ENCODE peak calls at places on chromosomes 1 and 21, in six cellular contexts. I, L, P, S, N and C are unnamed samples.

GRCh38 chr1:43540653-43541071 is 10.0 kb downstream of the PTPRF start:
- DNase-seq in I (no peak), P (no peak), N (peak; percentile 70), S (no peak), L (no peak), C (no peak)

GRCh38 chr1:27744556-27744955 is 18.8 kb downstream of the FAM76A start:
- DNase-seq in S (no peak), I (no peak), P (no peak), N (no peak), L (no peak), C (no peak)

GRCh38 chr1:19463204-19463803 is 22.0 kb downstream of the CAPZB start:
- DNase-seq in N (no peak), S (no peak), P (no peak), I (no peak), L (no peak), C (no peak)

GRCh38 chr21:37071561-37072238 is 1.2 kb downstream of the PIGP start:
- DNase-seq in L (peak; percentile 45), I (no peak), S (peak; percentile 77), N (peak; percentile 89), P (no peak), C (no peak)

GRCh38 chr1:66435541-66435940 is 98.4 kb upstream of the SGIP1 start:
- DNase-seq in S (no peak), N (no peak), L (no peak), P (no peak), I (no peak), C (no peak)

GRCh38 chr1:156490401-156491032 is 10.1 kb downstream of the MEF2D start:
- DNase-seq in S (no peak), L (no peak), N (no peak), I (peak; percentile 81), P (no peak), C (no peak)

GRCh38 chr1:88061106-88061829 is 622.8 kb upstream of the PKN2 start:
- DNase-seq in P (no peak), I (peak; percentile 62), L (peak; percentile 57), S (peak; percentile 70), N (peak; percentile 68), C (no peak)

GRCh38 chr1:46411010-46411405 is 16.9 kb downstream of the FAAH start:
- DNase-seq in L (no peak), I (no peak), P (no peak), N (no peak), S (no peak), C (no peak)

GRCh38 chr1:245842106-245842505 is 665.0 kb downstream of the SMYD3 start:
- DNase-seq in L (no peak), S (no peak), N (no peak), P (no peak), I (no peak), C (no peak)

GRCh38 chr1:226967665-226968064 is 27.6 kb downstream of the COQ8A start:
- DNase-seq in N (no peak), L (no peak), I (no peak), S (peak; percentile 66), P (no peak), C (no peak)

GRCh38 chr21:14889080-14889805 is 175.6 kb downstream of the NRIP1 start:
- DNase-seq in N (peak; percentile 81), S (peak; percentile 71), L (peak; percentile 87), I (no peak), P (no peak), C (no peak)

GRCh38 chr1:60041783-60042182 is 31.8 kb downstream of the C1orf87 start:
- DNase-seq in N (no peak), I (no peak), P (no peak), L (no peak), S (no peak), C (no peak)

GRCh38 chr1:167501513-167502191 is 16.7 kb downstream of the CD247 start:
- DNase-seq in N (no peak), P (no peak), L (no peak), I (no peak), S (no peak), C (no peak)

GRCh38 chr1:230233786-230234185 is 166.7 kb downstream of the GALNT2 start:
- DNase-seq in S (no peak), L (no peak), I (no peak), N (no peak), P (no peak), C (no peak)

GRCh38 chr1:153957744-153958110 is 685 bp downstream of the CRTC2 start:
- DNase-seq in L (no peak), S (no peak), P (no peak), N (peak; percentile 38), I (no peak), C (no peak)

GRCh38 chr1:63991685-63992084 is 211.7 kb upstream of the UBE2U start:
- DNase-seq in N (no peak), I (no peak), P (no peak), S (no peak), L (no peak), C (no peak)

GRCh38 chr1:206430031-206430983 is 40.0 kb upstream of the IKBKE start:
- DNase-seq in I (no peak), P (no peak), S (peak; percentile 94), N (peak; percentile 92), L (peak; percentile 54), C (no peak)

DNA sequence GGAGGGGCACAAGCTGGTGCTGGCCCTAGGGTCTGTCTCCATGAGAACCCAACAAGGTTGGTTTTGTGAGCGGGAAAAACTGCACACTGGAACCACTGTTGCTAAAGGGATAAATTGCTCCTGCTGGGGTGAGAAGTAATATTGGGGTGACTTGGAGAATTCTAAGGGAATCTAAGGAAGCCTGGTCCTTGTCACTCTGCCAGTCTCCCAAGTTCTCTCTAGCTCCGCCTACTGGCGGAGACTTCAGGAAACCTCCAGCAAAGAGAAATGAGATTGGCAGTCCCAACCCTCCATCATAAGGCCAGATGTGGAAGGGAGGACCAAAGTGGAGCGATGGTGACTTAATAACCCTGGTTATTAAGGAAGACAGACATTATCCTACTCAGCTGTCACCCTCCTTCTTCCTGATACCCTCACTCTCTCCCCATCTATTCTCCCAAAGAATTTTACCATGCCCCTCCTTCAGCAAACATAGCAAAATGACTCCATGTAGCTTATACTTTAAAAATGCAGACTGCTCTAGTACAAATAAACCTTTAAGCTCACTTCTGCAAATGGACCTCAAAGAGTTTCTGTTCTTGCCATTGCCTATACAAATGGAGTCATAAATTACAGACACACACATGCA is 2.7 kb downstream of the LCE1F start:
- DNase-seq in I (peak; percentile 48), L (no peak), N (no peak), P (no peak), S (no peak), C (no peak)
- TF ChIP-seq CTCF in I (no peak), L (peak; percentile 33), N (peak; percentile 13), P (no peak), S (peak; percentile 32), C (no peak)

DNA sequence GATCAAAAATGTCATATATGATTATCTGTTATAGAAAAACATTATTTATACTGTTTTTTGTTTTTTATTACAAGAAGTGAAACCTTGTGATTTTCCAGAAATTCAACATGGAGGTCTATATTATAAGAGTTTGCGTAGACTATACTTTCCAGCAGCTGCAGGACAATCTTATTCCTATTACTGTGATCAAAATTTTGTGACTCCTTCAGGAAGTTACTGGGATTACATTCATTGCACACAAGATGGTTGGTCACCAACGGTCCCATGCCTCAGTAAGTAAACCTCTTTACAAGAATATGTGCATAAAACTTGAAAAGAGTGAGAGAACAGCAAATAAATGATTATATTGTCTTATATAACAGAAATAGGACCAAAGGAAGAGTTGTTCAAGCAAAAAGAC is 14.5 kb downstream of the CFHR4 start:
- DNase-seq in S (no peak), L (no peak), N (no peak), P (no peak), I (no peak), C (no peak)
- TF ChIP-seq CTCF in S (no peak), L (no peak), N (no peak), P (peak; percentile 10), I (peak; percentile 39), C (peak; percentile 61)

GRCh38 chr1:55169126-55169525 is 46.0 kb downstream of the USP24 start:
- DNase-seq in N (no peak), L (no peak), S (no peak), I (no peak), P (no peak), C (no peak)

GRCh38 chr1:55168353-55168752 is 46.8 kb downstream of the USP24 start:
- DNase-seq in P (no peak), N (no peak), L (no peak), I (no peak), S (no peak), C (no peak)

GRCh38 chr1:55167224-55167623 is 47.9 kb downstream of the USP24 start:
- DNase-seq in S (no peak), N (no peak), P (no peak), L (no peak), I (no peak), C (no peak)

GRCh38 chr1:55170426-55170825 is 44.7 kb downstream of the USP24 start:
- DNase-seq in L (no peak), P (no peak), N (no peak), I (no peak), S (no peak), C (no peak)

GRCh38 chr1:55164906-55165305 is 50.3 kb downstream of the USP24 start:
- DNase-seq in S (no peak), L (no peak), P (no peak), N (no peak), I (no peak), C (no peak)
- TF ChIP-seq CTCF in S (no peak), L (no peak), P (no peak), N (no peak), I (no peak), C (no peak)

GRCh38 chr1:214551436-214552173 is at the start of gene PTPN14:
- DNase-seq in N (peak; percentile 96), P (peak; percentile 97), I (peak; percentile 66), S (peak; percentile 96), L (peak; percentile 91), C (peak; percentile 89)
- TF ChIP-seq CTCF in N (peak; percentile 33), P (peak; percentile 60), I (no peak), S (peak; percentile 59), L (peak; percentile 62), C (peak; percentile 46)

GRCh38 chr1:37458551-37458950 is 15.8 kb upstream of the ZC3H12A start:
- DNase-seq in N (no peak), S (no peak), I (no peak), L (no peak), P (no peak), C (no peak)
- TF ChIP-seq CTCF in N (no peak), S (no peak), I (no peak), L (no peak), P (no peak), C (no peak)

GRCh38 chr1:3127738-3128137 is 58.7 kb downstream of the PRDM16 start:
- DNase-seq in N (no peak), P (no peak), L (no peak), I (no peak), S (no peak), C (no peak)
- TF ChIP-seq CTCF in N (no peak), P (no peak), L (no peak), I (no peak), S (no peak), C (no peak)